ENCODE peak calls at places on chromosomes 7 and 10, in four cellular contexts. A is stimulated activated CD8-positive, alpha-beta memory T cell treated with anti-CD3 and anti-CD28 coated beads, Interleukin-4, amount 100 ng/mL, for 1 hour; N is globus pallidus; Z is DMS53. M is an unnamed sample.

GRCh38 chr10:68423522-68423921 is 16.4 kb upstream of the RUFY2 start:
- DNase-seq in A (no peak), N (no peak), Z (no peak), M (peak; percentile 12)

GRCh38 chr10:47244560-47245500 is 55.2 kb upstream of the GDF10 start:
- DNase-seq in A (no peak), N (no peak), Z (no peak), M (no peak)

GRCh38 chr7:28748934-28749584 is 209.1 kb downstream of the TRIL start:
- DNase-seq in A (no peak), N (no peak), Z (peak; percentile 35), M (no peak)

GRCh38 chr7:139362302-139362701 is 2.6 kb downstream of the LUC7L2 start:
- DNase-seq in A (no peak), N (no peak), Z (no peak), M (no peak)

GRCh38 chr10:15591431-15591830 is 128.3 kb downstream of the ITGA8 start:
- DNase-seq in A (no peak), N (no peak), Z (no peak), M (no peak)

GRCh38 chr7:88224596-88225275 is 4.9 kb upstream of the SRI start:
- DNase-seq in A (no peak), N (no peak), Z (peak; percentile 69), M (no peak)

GRCh38 chr7:140403878-140404564 is at the start of gene RAB19:
- DNase-seq in A (no peak), N (no peak), Z (peak; percentile 92), M (peak; percentile 25)

GRCh38 chr7:125602441-125602840 is 672.8 kb upstream of the POT1 start:
- DNase-seq in A (no peak), N (no peak), Z (no peak), M (no peak)

GRCh38 chr10:4771554-4772201 is 54.3 kb upstream of the AKR1E2 start:
- DNase-seq in A (no peak), N (no peak), Z (no peak), M (no peak)

GRCh38 chr10:101287922-101288638 is 58.8 kb upstream of the LBX1 start:
- DNase-seq in A (no peak), N (no peak), Z (peak; percentile 33), M (no peak)

GRCh38 chr7:156625585-156625984 is 15.0 kb upstream of the RNF32 start:
- DNase-seq in A (no peak), N (no peak), Z (no peak), M (no peak)

GRCh38 chr7:151142686-151143040 is 24.8 kb downstream of the GBX1 start:
- DNase-seq in A (no peak), N (peak; percentile 88), Z (no peak), M (no peak)

GRCh38 chr7:156656598-156656997 is 16.0 kb downstream of the RNF32 start:
- DNase-seq in A (no peak), N (no peak), Z (no peak), M (no peak)

GRCh38 chr7:142356166-142356565 is 98.3 kb upstream of the PRSS58 start:
- DNase-seq in A (no peak), N (no peak), Z (peak; percentile 18), M (no peak)

GRCh38 chr7:149291036-149291835 is 29.2 kb downstream of the ZNF783 start:
- DNase-seq in A (no peak), N (no peak), Z (no peak), M (no peak)

GRCh38 chr10:104314591-104315485 is 23.4 kb downstream of the ITPRIP start:
- DNase-seq in A (no peak), N (no peak), Z (no peak), M (no peak)

GRCh38 chr10:63093227-63093626 is 39.9 kb upstream of the NRBF2 start:
- DNase-seq in A (no peak), N (no peak), Z (no peak), M (no peak)